ENCODE peak calls at places on chromosomes 6 and 20, in six cellular contexts. W, I, T, K, G and O are unnamed samples.

GRCh38 chr20:46158476-46158987 is 40.4 kb downstream of the CD40 start:
- DNase-seq in W (no peak), I (no peak), T (no peak), K (no peak), G (no peak), O (no peak)

GRCh38 chr20:3226093-3226492 is 12.9 kb downstream of the SLC4A11 start:
- DNase-seq in W (no peak), I (no peak), T (no peak), K (no peak), G (no peak), O (no peak)

GRCh38 chr6:168695701-168696100 is 254.7 kb downstream of the SMOC2 start:
- DNase-seq in W (peak; percentile 92), I (no peak), T (peak; percentile 63), K (no peak), G (no peak), O (no peak)

GRCh38 chr20:50543326-50543725 is 33.1 kb downstream of the PTPN1 start:
- DNase-seq in W (no peak), I (no peak), T (no peak), K (no peak), G (no peak), O (no peak)

GRCh38 chr6:105235155-105235554 is 55.3 kb upstream of the POPDC3 start:
- DNase-seq in W (no peak), I (no peak), T (no peak), K (no peak), G (no peak), O (no peak)

GRCh38 chr6:107019047-107019446 is 9.0 kb upstream of the MTRES1 start:
- DNase-seq in W (no peak), I (peak; percentile 47), T (no peak), K (no peak), G (no peak), O (no peak)

GRCh38 chr6:73515204-73516101 is 5.4 kb downstream of the EEF1A1 start:
- DNase-seq in W (peak; percentile 45), I (peak; percentile 90), T (no peak), K (peak; percentile 89), G (peak; percentile 88), O (no peak)

GRCh38 chr6:55046869-55047422 is 127.4 kb upstream of the HCRTR2 start:
- DNase-seq in W (no peak), I (no peak), T (no peak), K (no peak), G (peak; percentile 23), O (no peak)

GRCh38 chr6:52420668-52421358 is 671 bp downstream of the EFHC1 start:
- DNase-seq in W (peak; percentile 64), I (peak; percentile 50), T (peak; percentile 59), K (peak; percentile 51), G (peak; percentile 33), O (peak; percentile 32)

GRCh38 chr20:57922701-57923100 is 212.9 kb upstream of the PMEPA1 start:
- DNase-seq in W (no peak), I (no peak), T (no peak), K (no peak), G (no peak), O (no peak)

GRCh38 chr6:37048851-37049734 is 43.6 kb downstream of the FGD2 start:
- DNase-seq in W (no peak), I (peak; percentile 81), T (no peak), K (peak; percentile 90), G (peak; percentile 95), O (no peak)

GRCh38 chr6:42281570-42281969 is 63.9 kb upstream of the MRPS10 start:
- DNase-seq in W (no peak), I (no peak), T (no peak), K (no peak), G (no peak), O (no peak)

GRCh38 chr6:150799276-150799805 is 66.2 kb upstream of the MTHFD1L start:
- DNase-seq in W (no peak), I (no peak), T (no peak), K (no peak), G (no peak), O (no peak)
- H4K91ac ChIP-seq in W (no peak overlapping the region), I (no peak overlapping the region), T (no peak overlapping the region), K (no peak overlapping the region), G (no peak overlapping the region), O (no peak overlapping the region)

GRCh38 chr6:43938178-43939101 is 168.4 kb downstream of the VEGFA start:
- DNase-seq in W (peak; percentile 20), I (no peak), T (no peak), K (no peak), G (no peak), O (no peak)

GRCh38 chr6:43936476-43936875 is 166.5 kb downstream of the VEGFA start:
- DNase-seq in W (peak; percentile 16), I (no peak), T (no peak), K (no peak), G (no peak), O (no peak)

GRCh38 chr6:43935921-43936320 is 165.9 kb downstream of the VEGFA start:
- DNase-seq in W (peak; percentile 11), I (no peak), T (no peak), K (no peak), G (no peak), O (no peak)

GRCh38 chr6:43939281-43940070 is 169.5 kb downstream of the VEGFA start:
- DNase-seq in W (peak; percentile 18), I (no peak), T (no peak), K (no peak), G (no peak), O (no peak)

GRCh38 chr6:43937236-43938177 is 167.5 kb downstream of the VEGFA start:
- DNase-seq in W (peak; percentile 29), I (no peak), T (no peak), K (no peak), G (no peak), O (no peak)
- H2AK5ac ChIP-seq in W (no peak overlapping the region), I (peak overlapping the region; percentile 2), T (no peak overlapping the region), K (no peak overlapping the region), G (peak overlapping the region; percentile 14), O (peak overlapping the region; percentile 72)

DNA sequence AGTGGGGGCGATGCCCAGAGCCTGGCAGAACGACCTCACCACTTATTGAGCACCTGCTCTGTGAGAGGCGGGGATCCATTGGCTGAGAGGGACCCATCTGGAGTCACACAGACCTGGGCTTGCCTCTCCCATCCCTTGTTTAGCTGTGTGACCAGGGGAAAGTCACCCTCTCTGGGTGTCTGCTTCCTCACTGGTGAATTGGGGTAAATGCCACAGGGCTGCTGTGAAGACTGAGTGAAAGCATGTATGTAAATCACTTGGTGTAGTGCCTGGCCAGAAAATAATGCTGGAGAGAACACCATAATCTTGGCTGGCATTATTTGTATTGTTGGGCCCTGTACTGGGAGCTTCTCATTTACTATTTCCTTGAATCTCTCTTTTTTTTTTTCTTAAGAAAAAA is 83.4 kb upstream of the PRL start:
- DNase-seq in W (no peak), I (no peak), T (no peak), K (no peak), G (no peak), O (no peak)
- H4K91ac ChIP-seq in W (no peak overlapping the region), I (no peak overlapping the region), T (no peak overlapping the region), K (no peak overlapping the region), G (no peak overlapping the region), O (peak overlapping the region; percentile 19)

GRCh38 chr6:25641377-25641776 is 10.6 kb upstream of the SCGN start:
- DNase-seq in W (no peak), I (no peak), T (no peak), K (no peak), G (no peak), O (no peak)
- H2AK5ac ChIP-seq in W (no peak overlapping the region), I (no peak overlapping the region), T (no peak overlapping the region), K (no peak overlapping the region), G (no peak overlapping the region), O (no peak overlapping the region)

GRCh38 chr6:81894788-81895221 is 142.3 kb upstream of the TENT5A start:
- DNase-seq in W (no peak), I (peak; percentile 17), T (no peak), K (peak; percentile 61), G (peak; percentile 39), O (peak; percentile 31)
- H4K91ac ChIP-seq in W (no peak overlapping the region), I (peak overlapping the region; percentile 83), T (no peak overlapping the region), K (peak overlapping the region; percentile 83), G (peak overlapping the region; percentile 96), O (no peak overlapping the region)

GRCh38 chr6:160930547-160931377 is 60.8 kb upstream of the MAP3K4 start:
- DNase-seq in W (peak; percentile 76), I (peak; percentile 99), T (peak; percentile 90), K (peak; percentile 71), G (peak; percentile 71), O (peak; percentile 72)
- H2AK5ac ChIP-seq in W (no peak overlapping the region), I (no peak overlapping the region), T (no peak overlapping the region), K (no peak overlapping the region), G (no peak overlapping the region), O (no peak overlapping the region)

DNA sequence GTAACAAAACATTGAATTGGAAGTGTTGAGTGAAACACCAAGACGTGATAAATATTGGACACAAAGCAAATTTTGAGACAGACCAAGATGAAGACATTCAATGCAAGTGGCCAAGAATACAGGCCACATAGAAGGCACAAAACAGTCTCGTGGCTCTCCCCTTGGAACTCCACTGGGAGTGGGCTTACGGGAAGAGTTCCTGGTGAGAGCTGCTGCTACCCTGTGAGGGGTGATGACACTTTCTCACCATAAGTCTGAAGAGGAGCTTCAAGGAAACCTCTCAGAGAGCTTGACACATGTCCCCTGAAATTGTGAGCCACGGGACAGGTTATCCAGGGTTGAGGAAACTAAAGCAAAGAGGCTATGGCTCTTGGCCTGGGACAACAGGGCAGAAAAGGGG is 48.6 kb upstream of the SLC22A16 start:
- DNase-seq in W (no peak), I (no peak), T (no peak), K (no peak), G (no peak), O (no peak)
- H4K91ac ChIP-seq in W (no peak overlapping the region), I (no peak overlapping the region), T (no peak overlapping the region), K (no peak overlapping the region), G (no peak overlapping the region), O (no peak overlapping the region)

GRCh38 chr20:62936996-62937352 is 973 bp upstream of the GID8 start:
- DNase-seq in W (no peak), I (peak; percentile 68), T (no peak), K (peak; percentile 80), G (peak; percentile 83), O (no peak)
- H2AK5ac ChIP-seq in W (no peak overlapping the region), I (peak overlapping the region; percentile 96), T (peak overlapping the region; percentile 91), K (no peak overlapping the region), G (peak overlapping the region; percentile 99), O (peak overlapping the region; percentile 99)

GRCh38 chr6:39791850-39792500 is at the start of gene DAAM2:
- DNase-seq in W (peak; percentile 49), I (peak; percentile 59), T (peak; percentile 75), K (peak; percentile 74), G (peak; percentile 41), O (peak; percentile 43)

GRCh38 chr6:39793528-39793927 is 1.4 kb downstream of the DAAM2 start:
- DNase-seq in W (no peak), I (no peak), T (no peak), K (no peak), G (no peak), O (no peak)

GRCh38 chr6:39791311-39791710 is 865 bp upstream of the DAAM2 start:
- DNase-seq in W (no peak), I (no peak), T (no peak), K (peak; percentile 59), G (no peak), O (no peak)

GRCh38 chr6:39794231-39794630 is 2.1 kb downstream of the DAAM2 start:
- DNase-seq in W (no peak), I (no peak), T (no peak), K (no peak), G (no peak), O (no peak)

GRCh38 chr6:39792501-39793450 is 600 bp downstream of the DAAM2 start:
- DNase-seq in W (peak; percentile 46), I (no peak), T (peak; percentile 50), K (no peak), G (no peak), O (no peak)
- H4K91ac ChIP-seq in W (no peak overlapping the region), I (peak overlapping the region; percentile 81), T (no peak overlapping the region), K (peak overlapping the region; percentile 72), G (no peak overlapping the region), O (no peak overlapping the region)